ENCODE peak calls at places on chromosomes 3 and 15, in six cellular contexts. One of them, this sample, is unnamed. For H3K27me3, the result is how much of the 10 kb centered on the place peaks cover.

GRCh38 chr3:43791246-43791645 is 100.5 kb downstream of the ABHD5 start:
- DNase-seq in HepG2: no peak
- DNase-seq in GM12878: no peak
- DNase-seq in H1: no peak
- DNase-seq in SK-N-SH: no peak
- DNase-seq in K562: no peak
- DNase-seq in this sample: no peak

GRCh38 chr15:99106417-99107220 is 1.7 kb downstream of the SYNM start:
- DNase-seq in HepG2: no peak
- DNase-seq in GM12878: no peak
- DNase-seq in H1: no peak
- DNase-seq in SK-N-SH: no peak
- DNase-seq in K562: no peak
- DNase-seq in this sample: no peak

GRCh38 chr15:67559158-67559557 is 16.7 kb downstream of the MAP2K5 start:
- DNase-seq in HepG2: no peak
- DNase-seq in GM12878: no peak
- DNase-seq in H1: no peak
- DNase-seq in SK-N-SH: no peak
- DNase-seq in K562: no peak
- DNase-seq in this sample: no peak

GRCh38 chr15:65411470-65412071 is 11.2 kb downstream of the IGDCC4 start:
- DNase-seq in HepG2: no peak
- DNase-seq in GM12878: no peak
- DNase-seq in H1: no peak
- DNase-seq in SK-N-SH: no peak
- DNase-seq in K562: no peak
- DNase-seq in this sample: no peak

GRCh38 chr3:127139601-127140500 is 53.1 kb upstream of the PRR23E start:
- DNase-seq in HepG2: no peak
- DNase-seq in GM12878: no peak
- DNase-seq in H1: no peak
- DNase-seq in SK-N-SH: peak
- DNase-seq in K562: no peak
- DNase-seq in this sample: no peak

GRCh38 chr15:78626611-78627010 is 5.8 kb upstream of the CHRNA3 start:
- DNase-seq in HepG2: no peak
- DNase-seq in GM12878: no peak
- DNase-seq in H1: no peak
- DNase-seq in SK-N-SH: no peak
- DNase-seq in K562: no peak
- DNase-seq in this sample: no peak

GRCh38 chr15:101295607-101296225 is 668 bp upstream of the SNRPA1 start:
- DNase-seq in HepG2: no peak
- DNase-seq in GM12878: no peak
- DNase-seq in H1: no peak
- DNase-seq in SK-N-SH: no peak
- DNase-seq in K562: no peak
- DNase-seq in this sample: no peak

GRCh38 chr15:42921049-42921731 is 612 bp upstream of the TTBK2 start:
- DNase-seq in HepG2: no peak
- DNase-seq in GM12878: no peak
- DNase-seq in H1: no peak
- DNase-seq in SK-N-SH: peak
- DNase-seq in K562: no peak
- DNase-seq in this sample: peak

GRCh38 chr3:187669675-187670504 is at the start of gene SST:
- DNase-seq in HepG2: peak
- DNase-seq in GM12878: no peak
- DNase-seq in H1: no peak
- DNase-seq in SK-N-SH: no peak
- DNase-seq in K562: peak
- DNase-seq in this sample: no peak

GRCh38 chr3:177561769-177562360 is 364.6 kb upstream of the TBL1XR1 start:
- DNase-seq in HepG2: no peak
- DNase-seq in GM12878: no peak
- DNase-seq in H1: no peak
- DNase-seq in SK-N-SH: peak
- DNase-seq in K562: no peak
- DNase-seq in this sample: no peak

GRCh38 chr3:179608931-179609720 is 4.5 kb downstream of the NDUFB5 start:
- DNase-seq in HepG2: no peak
- DNase-seq in GM12878: peak
- DNase-seq in H1: no peak
- DNase-seq in SK-N-SH: no peak
- DNase-seq in K562: peak
- DNase-seq in this sample: peak

GRCh38 chr3:179450901-179451334 is 352 bp downstream of the GNB4 start:
- DNase-seq in HepG2: no peak
- DNase-seq in GM12878: no peak
- DNase-seq in H1: no peak
- DNase-seq in SK-N-SH: no peak
- DNase-seq in K562: no peak
- DNase-seq in this sample: peak

GRCh38 chr3:56413911-56414310 is 54.4 kb downstream of the ERC2 start:
- DNase-seq in HepG2: no peak
- DNase-seq in GM12878: no peak
- DNase-seq in H1: no peak
- DNase-seq in SK-N-SH: no peak
- DNase-seq in K562: no peak
- DNase-seq in this sample: no peak

GRCh38 chr3:74233091-74233490 is 381.4 kb downstream of the CNTN3 start:
- DNase-seq in HepG2: no peak
- DNase-seq in GM12878: no peak
- DNase-seq in H1: no peak
- DNase-seq in SK-N-SH: no peak
- DNase-seq in K562: no peak
- DNase-seq in this sample: no peak

GRCh38 chr15:70679919-70680231 is 83.5 kb downstream of the UACA start:
- DNase-seq in HepG2: no peak
- DNase-seq in GM12878: no peak
- DNase-seq in H1: no peak
- DNase-seq in SK-N-SH: no peak
- DNase-seq in K562: no peak
- DNase-seq in this sample: no peak

GRCh38 chr3:54157860-54158259 is 35.5 kb downstream of the CACNA2D3 start:
- DNase-seq in HepG2: no peak
- DNase-seq in GM12878: no peak
- DNase-seq in H1: no peak
- DNase-seq in SK-N-SH: no peak
- DNase-seq in K562: no peak
- DNase-seq in this sample: no peak

GRCh38 chr3:182626484-182627467 is 166.5 kb upstream of the ATP11B start:
- DNase-seq in HepG2: no peak
- DNase-seq in GM12878: no peak
- DNase-seq in H1: no peak
- DNase-seq in SK-N-SH: no peak
- DNase-seq in K562: no peak
- DNase-seq in this sample: no peak

GRCh38 chr3:17894434-17895060 is 152.1 kb upstream of the TBC1D5 start:
- DNase-seq in HepG2: peak
- DNase-seq in GM12878: no peak
- DNase-seq in H1: peak
- DNase-seq in SK-N-SH: no peak
- DNase-seq in K562: peak
- DNase-seq in this sample: peak

GRCh38 chr3:169954142-169954756 is 12.4 kb upstream of the SEC62 start:
- DNase-seq in HepG2: no peak
- DNase-seq in GM12878: peak
- DNase-seq in H1: no peak
- DNase-seq in SK-N-SH: no peak
- DNase-seq in K562: no peak
- DNase-seq in this sample: peak

GRCh38 chr15:61038387-61038786 is 190.7 kb downstream of the RORA start:
- DNase-seq in HepG2: no peak
- DNase-seq in GM12878: no peak
- DNase-seq in H1: no peak
- DNase-seq in SK-N-SH: peak
- DNase-seq in K562: peak
- DNase-seq in this sample: no peak

GRCh38 chr3:28835751-28836150 is 445.1 kb upstream of the RBMS3 start:
- DNase-seq in HepG2: no peak
- DNase-seq in GM12878: no peak
- DNase-seq in H1: no peak
- DNase-seq in SK-N-SH: no peak
- DNase-seq in K562: no peak
- DNase-seq in this sample: no peak

GRCh38 chr15:28901987-28902745 is 16.4 kb downstream of the APBA2 start:
- DNase-seq in HepG2: no peak
- DNase-seq in GM12878: no peak
- DNase-seq in H1: no peak
- DNase-seq in SK-N-SH: no peak
- DNase-seq in K562: peak
- DNase-seq in this sample: no peak

GRCh38 chr15:32979710-32980109 is 214.8 kb downstream of the FMN1 start:
- DNase-seq in HepG2: no peak
- DNase-seq in GM12878: no peak
- DNase-seq in H1: no peak
- DNase-seq in SK-N-SH: no peak
- DNase-seq in K562: no peak
- DNase-seq in this sample: no peak

GRCh38 chr3:150639262-150639661 is 36.1 kb downstream of the SELENOT start:
- DNase-seq in HepG2: no peak
- DNase-seq in GM12878: no peak
- DNase-seq in H1: no peak
- DNase-seq in SK-N-SH: no peak
- DNase-seq in K562: no peak
- DNase-seq in this sample: no peak

GRCh38 chr3:113890256-113890900 is 51.8 kb downstream of the GRAMD1C start:
- DNase-seq in HepG2: peak
- DNase-seq in GM12878: no peak
- DNase-seq in H1: no peak
- DNase-seq in SK-N-SH: no peak
- DNase-seq in K562: peak
- DNase-seq in this sample: no peak

GRCh38 chr3:164572436-164572835 is 505.9 kb downstream of the SI start:
- DNase-seq in HepG2: no peak
- DNase-seq in GM12878: no peak
- DNase-seq in H1: no peak
- DNase-seq in SK-N-SH: no peak
- DNase-seq in K562: no peak
- DNase-seq in this sample: no peak

GRCh38 chr3:48269592-48269991 is 28.7 kb downstream of the ZNF589 start:
- DNase-seq in HepG2: no peak
- DNase-seq in GM12878: no peak
- DNase-seq in H1: no peak
- DNase-seq in SK-N-SH: no peak
- DNase-seq in K562: no peak
- DNase-seq in this sample: no peak

GRCh38 chr3:48268381-48268935 is 27.6 kb downstream of the ZNF589 start:
- DNase-seq in HepG2: no peak
- DNase-seq in GM12878: peak
- DNase-seq in H1: no peak
- DNase-seq in SK-N-SH: no peak
- DNase-seq in K562: no peak
- DNase-seq in this sample: no peak

GRCh38 chr3:48268936-48269551 is 28.1 kb downstream of the ZNF589 start:
- DNase-seq in HepG2: no peak
- DNase-seq in GM12878: no peak
- DNase-seq in H1: no peak
- DNase-seq in SK-N-SH: no peak
- DNase-seq in K562: no peak
- DNase-seq in this sample: no peak

GRCh38 chr3:48270306-48270705 is 29.4 kb downstream of the ZNF589 start:
- DNase-seq in HepG2: no peak
- DNase-seq in GM12878: no peak
- DNase-seq in H1: no peak
- DNase-seq in SK-N-SH: no peak
- DNase-seq in K562: no peak
- DNase-seq in this sample: no peak

GRCh38 chr3:48267782-48268181 is 26.9 kb downstream of the ZNF589 start:
- DNase-seq in HepG2: no peak
- DNase-seq in GM12878: no peak
- DNase-seq in H1: no peak
- DNase-seq in SK-N-SH: no peak
- DNase-seq in K562: no peak
- DNase-seq in this sample: no peak
- TF ChIP-seq GABPA in HepG2: no peak
- TF ChIP-seq GABPA in GM12878: no peak
- TF ChIP-seq GABPA in H1: no peak
- TF ChIP-seq GABPA in SK-N-SH: no peak
- TF ChIP-seq GABPA in K562: no peak
- TF ChIP-seq GABPA in this sample: no peak

GRCh38 chr3:134647902-134648760 is 2.7 kb downstream of the KY start:
- DNase-seq in HepG2: no peak
- DNase-seq in GM12878: no peak
- DNase-seq in H1: no peak
- DNase-seq in SK-N-SH: no peak
- DNase-seq in K562: no peak
- DNase-seq in this sample: no peak
- H3K27me3 ChIP-seq in HepG2: under half
- H3K27me3 ChIP-seq in GM12878: under half
- H3K27me3 ChIP-seq in H1: half or more
- H3K27me3 ChIP-seq in SK-N-SH: under half
- H3K27me3 ChIP-seq in K562: under half
- H3K27me3 ChIP-seq in this sample: under half

DNA sequence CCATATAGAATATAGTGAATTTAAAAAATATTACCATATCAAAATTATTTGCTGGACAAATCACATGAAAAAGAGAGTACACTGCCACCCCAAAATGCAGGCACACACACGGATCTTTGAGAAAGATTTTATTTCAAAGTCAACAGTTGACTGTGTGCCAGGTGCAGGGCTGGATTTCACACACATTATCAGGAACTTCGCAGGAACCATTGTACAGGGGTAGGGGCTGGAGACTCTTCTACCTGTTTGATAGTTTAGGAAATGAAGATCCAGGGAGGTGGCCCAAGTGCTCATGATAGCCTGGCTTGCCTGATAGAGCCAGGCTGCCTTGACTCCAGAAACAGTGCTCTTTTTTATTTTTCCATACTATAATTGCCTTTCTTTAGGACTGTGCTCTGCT is 54.2 kb downstream of the IL1RAP start:
- DNase-seq in HepG2: no peak
- DNase-seq in GM12878: no peak
- DNase-seq in H1: no peak
- DNase-seq in SK-N-SH: no peak
- DNase-seq in K562: no peak
- DNase-seq in this sample: no peak
- H3K4me3 ChIP-seq in HepG2: no peak
- H3K4me3 ChIP-seq in GM12878: no peak
- H3K4me3 ChIP-seq in H1: no peak
- H3K4me3 ChIP-seq in SK-N-SH: no peak
- H3K4me3 ChIP-seq in K562: no peak
- H3K4me3 ChIP-seq in this sample: no peak

DNA sequence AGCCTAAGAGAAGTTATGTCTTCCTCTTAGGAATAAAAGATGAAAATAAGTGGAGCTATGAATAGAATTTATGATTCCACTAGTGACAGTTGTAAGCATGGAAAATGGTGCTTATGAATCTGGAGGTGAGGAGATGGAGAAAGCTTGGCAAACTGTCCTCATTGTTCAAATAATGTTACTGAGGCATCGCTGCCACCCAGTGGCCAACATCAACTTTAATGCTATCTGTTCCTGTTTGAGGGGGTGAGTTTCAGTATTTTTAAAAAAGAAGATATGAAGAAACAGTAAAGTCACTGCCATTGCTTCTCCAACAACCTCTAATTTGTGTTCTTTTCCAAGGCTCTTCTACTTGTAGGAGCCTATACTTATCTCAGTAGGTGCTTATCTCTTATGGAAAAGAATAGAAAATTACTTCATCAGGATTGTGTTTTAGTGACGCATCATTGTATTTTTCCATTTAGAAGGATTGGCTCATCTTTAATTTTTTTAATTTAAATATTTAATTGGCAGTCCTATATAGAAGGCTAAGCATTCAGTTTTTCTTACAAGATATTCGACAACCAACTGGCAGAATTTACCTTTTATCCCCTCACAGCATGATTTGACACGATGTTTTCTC is 260.4 kb upstream of the P2RY1 start:
- DNase-seq in HepG2: peak
- DNase-seq in GM12878: peak
- DNase-seq in H1: no peak
- DNase-seq in SK-N-SH: peak
- DNase-seq in K562: peak
- DNase-seq in this sample: no peak
- TF ChIP-seq GABPA in HepG2: no peak
- TF ChIP-seq GABPA in GM12878: no peak
- TF ChIP-seq GABPA in H1: no peak
- TF ChIP-seq GABPA in SK-N-SH: no peak
- TF ChIP-seq GABPA in K562: no peak
- TF ChIP-seq GABPA in this sample: no peak

This sample was measured in HL-60.